ENCODE peak calls at places on chromosomes 4 and X, in six cellular contexts. M is lung, P is heart right ventricle, N is lower leg skin, G is HepG2, Z is fibroblast of mammary gland. V is an unnamed sample.

GRCh38 chr4:78612398-78613005 is 60.9 kb downstream of the ANXA3 start:
- DNase-seq in M (no peak), P (no peak), N (no peak), G (peak; percentile 21), Z (peak; percentile 69), V (peak; percentile 77)

GRCh38 chr4:52126946-52127345 is 75.8 kb downstream of the SPATA18 start:
- DNase-seq in M (no peak), P (no peak), N (no peak), G (no peak), Z (peak; percentile 84), V (no peak)

GRCh38 chr4:172826866-172827265 is 341.7 kb upstream of the GALNT7 start:
- DNase-seq in M (no peak), P (no peak), N (no peak), G (no peak), Z (no peak), V (peak; percentile 11)

GRCh38 chrX:8673211-8673610 is 58.7 kb downstream of the ANOS1 start:
- DNase-seq in M (no peak), P (no peak), N (no peak), G (no peak), Z (peak; percentile 8), V (no peak)

GRCh38 chr4:172357006-172357405 is 543.8 kb downstream of the GALNTL6 start:
- DNase-seq in M (no peak), P (no peak), N (no peak), G (no peak), Z (no peak), V (no peak)

GRCh38 chr4:54800831-54801530 is 143.2 kb downstream of the KIT start:
- DNase-seq in M (no peak), P (no peak), N (no peak), G (no peak), Z (no peak), V (no peak)

GRCh38 chrX:48965959-48966358 is 5.7 kb downstream of the KCND1 start:
- DNase-seq in M (no peak), P (no peak), N (no peak), G (no peak), Z (no peak), V (no peak)

GRCh38 chrX:1657367-1658082 is 42.7 kb downstream of the ASMT start:
- DNase-seq in M (no peak), P (no peak), N (no peak), G (no peak), Z (peak; percentile 18), V (peak; percentile 36)

GRCh38 chr4:174629265-174629664 is 107.0 kb upstream of the HPGD start:
- DNase-seq in M (no peak), P (no peak), N (no peak), G (no peak), Z (peak; percentile 78), V (no peak)

GRCh38 chr4:18882468-18882867 is 860.9 kb upstream of the LCORL start:
- DNase-seq in M (no peak), P (no peak), N (no peak), G (peak; percentile 1), Z (peak; percentile 30), V (peak; percentile 70)

GRCh38 chrX:103417933-103418332 is 41.6 kb downstream of the BEX3 start:
- DNase-seq in M (no peak), P (no peak), N (no peak), G (no peak), Z (peak; percentile 61), V (no peak)

GRCh38 chrX:45824471-45824870 is 623.8 kb upstream of the DIPK2B start:
- DNase-seq in M (no peak), P (no peak), N (peak; percentile 32), G (peak; percentile 11), Z (peak; percentile 95), V (peak; percentile 92)

GRCh38 chr4:146245899-146246298 is 31.6 kb downstream of the REELD1 start:
- DNase-seq in M (peak; percentile 42), P (no peak), N (no peak), G (no peak), Z (no peak), V (no peak)

GRCh38 chrX:133523094-133523493 is 107.8 kb upstream of the GPC4 start:
- DNase-seq in M (peak; percentile 70), P (no peak), N (no peak), G (no peak), Z (peak; percentile 75), V (no peak)

GRCh38 chr4:185597532-185598188 is 62.4 kb upstream of the PDLIM3 start:
- DNase-seq in M (peak; percentile 76), P (peak; percentile 72), N (peak; percentile 64), G (peak; percentile 68), Z (peak; percentile 81), V (peak; percentile 87)

GRCh38 chr4:129899849-129900248 is 803.9 kb downstream of the C4orf33 start:
- DNase-seq in M (no peak), P (no peak), N (no peak), G (peak; percentile 11), Z (no peak), V (no peak)

GRCh38 chrX:30607155-30607554 is 29.6 kb upstream of the TASL start:
- DNase-seq in M (no peak), P (no peak), N (no peak), G (no peak), Z (no peak), V (no peak)

GRCh38 chr4:33649015-33649414 is 2595.3 kb downstream of the ARAP2 start:
- DNase-seq in M (no peak), P (no peak), N (no peak), G (no peak), Z (peak; percentile 66), V (peak; percentile 78)

DNA sequence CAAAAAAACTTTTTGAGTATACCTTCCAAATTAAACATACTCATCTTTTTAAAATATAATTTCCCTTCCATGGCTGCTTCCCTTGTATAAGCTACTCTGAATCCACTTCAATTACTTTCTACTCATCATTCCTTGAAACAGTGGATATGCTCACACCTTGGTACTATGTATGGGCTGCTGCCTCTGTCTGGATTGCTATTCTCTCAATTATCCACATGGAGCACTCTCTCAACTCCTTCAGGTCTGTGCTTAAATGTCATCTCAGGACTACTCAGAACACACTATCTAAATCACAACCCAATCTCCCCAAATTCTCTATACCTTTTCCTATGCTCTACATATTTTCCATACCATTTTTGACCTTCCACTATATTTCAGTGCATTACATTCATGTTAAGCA is 898.9 kb upstream of the EPHA5 start:
- DNase-seq in M (no peak), P (no peak), N (no peak), G (no peak), Z (no peak), V (no peak)
- TF ChIP-seq CTCF in M (no peak), P (no peak), N (no peak), G (no peak), Z (no peak), V (no peak)

GRCh38 chr4:2694691-2695090 is 61.4 kb downstream of the TNIP2 start:
- DNase-seq in M (no peak), P (no peak), N (no peak), G (no peak), Z (peak; percentile 41), V (peak; percentile 90)
- H3K4me3 ChIP-seq in M (no peak overlapping the region), P (no peak overlapping the region), N (no peak overlapping the region), G (no peak overlapping the region), Z (no peak overlapping the region), V (no peak overlapping the region)

GRCh38 chr4:164023214-164023613 is 528.7 kb downstream of the TMA16 start:
- DNase-seq in M (no peak), P (no peak), N (no peak), G (no peak), Z (peak; percentile 1), V (no peak)
- TF ChIP-seq CTCF in M (no peak), P (no peak), N (no peak), G (no peak), Z (peak; percentile 6), V (no peak)

DNA sequence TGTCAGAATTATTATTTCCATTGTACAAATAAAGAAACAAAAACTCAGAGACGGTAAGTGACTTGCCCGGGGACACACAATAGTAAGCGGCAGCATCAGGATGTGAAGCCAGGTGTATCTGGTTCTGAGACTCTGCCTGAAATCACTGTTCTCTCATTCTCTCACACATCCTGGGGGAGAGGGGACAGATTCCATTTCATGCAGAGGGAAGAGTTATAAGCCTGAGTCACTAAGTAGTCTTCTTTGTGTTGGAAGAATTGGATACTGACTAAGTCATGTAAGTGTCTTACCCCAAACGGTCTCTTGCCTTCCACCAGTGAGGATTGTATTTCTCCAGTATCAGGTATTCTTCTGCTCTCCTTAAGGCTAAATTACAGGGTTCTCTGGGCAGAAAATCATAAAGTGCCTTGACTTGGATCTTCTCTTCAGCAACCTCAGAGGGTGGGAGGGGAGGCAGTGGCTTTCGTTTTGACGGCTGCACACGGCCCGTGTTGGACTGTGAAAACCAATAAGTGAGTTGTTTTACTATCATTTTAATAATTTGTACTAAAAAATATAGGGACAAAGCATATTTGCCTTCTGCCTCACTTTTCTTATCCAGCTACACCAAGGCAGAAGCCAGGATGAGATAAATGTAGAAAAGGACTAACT is 21.9 kb downstream of the TXK start:
- DNase-seq in M (no peak), P (no peak), N (no peak), G (no peak), Z (peak; percentile 12), V (no peak)
- H3K4me3 ChIP-seq in M (no peak overlapping the region), P (no peak overlapping the region), N (no peak overlapping the region), G (no peak overlapping the region), Z (no peak overlapping the region), V (no peak overlapping the region)

GRCh38 chr4:39044364-39044946 is 12.2 kb upstream of the TMEM156 start:
- DNase-seq in M (peak; percentile 93), P (peak; percentile 93), N (peak; percentile 90), G (peak; percentile 93), Z (peak; percentile 77), V (peak; percentile 98)
- TF ChIP-seq CTCF in M (no peak), P (no peak), N (no peak), G (peak; percentile 38), Z (no peak), V (no peak)

V was measured in choroid plexus epithelial cell.